ENCODE peak calls at places on chromosomes 4 and X, in five cellular contexts. One of them, this sample, is unnamed.

GRCh38 chr4:175435437-175435836 is 376.6 kb downstream of the GPM6A start:
- DNase-seq in mucosa of descending colon: no peak
- DNase-seq in GM12878: no peak
- DNase-seq in bronchial epithelial cell: no peak
- DNase-seq in choroid plexus epithelial cell: no peak
- DNase-seq in this sample: no peak

GRCh38 chr4:16289872-16290554 is 63.7 kb upstream of the TAPT1 start:
- DNase-seq in bronchial epithelial cell: peak
- DNase-seq in choroid plexus epithelial cell: peak
- DNase-seq in GM12878: no peak
- DNase-seq in mucosa of descending colon: no peak
- DNase-seq in this sample: peak

GRCh38 chrX:139739138-139739537 is 31.2 kb upstream of the MCF2 start:
- DNase-seq in GM12878: peak
- DNase-seq in bronchial epithelial cell: peak
- DNase-seq in choroid plexus epithelial cell: no peak
- DNase-seq in mucosa of descending colon: no peak
- DNase-seq in this sample: peak

GRCh38 chr4:158891256-158891655 is 122.4 kb downstream of the FNIP2 start:
- DNase-seq in choroid plexus epithelial cell: no peak
- DNase-seq in GM12878: no peak
- DNase-seq in mucosa of descending colon: no peak
- DNase-seq in bronchial epithelial cell: no peak
- DNase-seq in this sample: no peak

GRCh38 chr4:16443504-16444088 is 217.3 kb upstream of the TAPT1 start:
- DNase-seq in bronchial epithelial cell: peak
- DNase-seq in mucosa of descending colon: no peak
- DNase-seq in choroid plexus epithelial cell: peak
- DNase-seq in GM12878: no peak
- DNase-seq in this sample: peak

GRCh38 chr4:141890279-141890678 is 253.9 kb downstream of the IL15 start:
- DNase-seq in GM12878: no peak
- DNase-seq in mucosa of descending colon: no peak
- DNase-seq in bronchial epithelial cell: no peak
- DNase-seq in choroid plexus epithelial cell: peak
- DNase-seq in this sample: no peak

GRCh38 chr4:82097504-82097903 is 276.3 kb downstream of the HNRNPD start:
- DNase-seq in GM12878: no peak
- DNase-seq in choroid plexus epithelial cell: peak
- DNase-seq in bronchial epithelial cell: no peak
- DNase-seq in mucosa of descending colon: no peak
- DNase-seq in this sample: no peak

GRCh38 chr4:121168446-121168845 is 4.3 kb upstream of the TNIP3 start:
- DNase-seq in choroid plexus epithelial cell: no peak
- DNase-seq in GM12878: no peak
- DNase-seq in bronchial epithelial cell: no peak
- DNase-seq in mucosa of descending colon: no peak
- DNase-seq in this sample: no peak

GRCh38 chr4:70969076-70969475 is 24.4 kb upstream of the DCK start:
- DNase-seq in mucosa of descending colon: no peak
- DNase-seq in bronchial epithelial cell: peak
- DNase-seq in GM12878: no peak
- DNase-seq in choroid plexus epithelial cell: peak
- DNase-seq in this sample: no peak

GRCh38 chrX:644304-645023 is 13.9 kb downstream of the SHOX start:
- DNase-seq in choroid plexus epithelial cell: no peak
- DNase-seq in bronchial epithelial cell: no peak
- DNase-seq in GM12878: no peak
- DNase-seq in mucosa of descending colon: peak
- DNase-seq in this sample: no peak

GRCh38 chrX:95156566-95156965 is 1482.6 kb downstream of the FAM133A start:
- DNase-seq in bronchial epithelial cell: no peak
- DNase-seq in GM12878: no peak
- DNase-seq in choroid plexus epithelial cell: no peak
- DNase-seq in mucosa of descending colon: no peak
- DNase-seq in this sample: no peak

GRCh38 chr4:109383823-109384222 is 49.8 kb upstream of the SEC24B start:
- DNase-seq in choroid plexus epithelial cell: no peak
- DNase-seq in mucosa of descending colon: no peak
- DNase-seq in bronchial epithelial cell: no peak
- DNase-seq in GM12878: no peak
- DNase-seq in this sample: no peak

GRCh38 chr4:2689114-2689513 is 67.0 kb downstream of the TNIP2 start:
- DNase-seq in GM12878: no peak
- DNase-seq in choroid plexus epithelial cell: no peak
- DNase-seq in mucosa of descending colon: no peak
- DNase-seq in bronchial epithelial cell: no peak
- DNase-seq in this sample: peak

GRCh38 chrX:19747672-19748610 is 139.5 kb downstream of the SH3KBP1 start:
- DNase-seq in choroid plexus epithelial cell: no peak
- DNase-seq in bronchial epithelial cell: no peak
- DNase-seq in mucosa of descending colon: peak
- DNase-seq in GM12878: no peak
- DNase-seq in this sample: no peak

GRCh38 chrX:20623448-20623847 is 356.7 kb upstream of the RPS6KA3 start:
- DNase-seq in mucosa of descending colon: no peak
- DNase-seq in choroid plexus epithelial cell: no peak
- DNase-seq in bronchial epithelial cell: peak
- DNase-seq in GM12878: no peak
- DNase-seq in this sample: peak

GRCh38 chr4:118381902-118382301 is 29.1 kb upstream of the PRSS12 start:
- DNase-seq in mucosa of descending colon: no peak
- DNase-seq in choroid plexus epithelial cell: no peak
- DNase-seq in bronchial epithelial cell: no peak
- DNase-seq in GM12878: no peak
- DNase-seq in this sample: peak

GRCh38 chrX:22634081-22634480 is 361.4 kb downstream of the CBLL2 start:
- DNase-seq in mucosa of descending colon: no peak
- DNase-seq in GM12878: no peak
- DNase-seq in choroid plexus epithelial cell: peak
- DNase-seq in bronchial epithelial cell: no peak
- DNase-seq in this sample: peak

GRCh38 chr4:22412013-22412412 is 103.9 kb downstream of the ADGRA3 start:
- DNase-seq in choroid plexus epithelial cell: no peak
- DNase-seq in GM12878: no peak
- DNase-seq in bronchial epithelial cell: no peak
- DNase-seq in mucosa of descending colon: no peak
- DNase-seq in this sample: no peak

GRCh38 chr4:147011386-147011785 is 65.7 kb upstream of the TTC29 start:
- DNase-seq in mucosa of descending colon: no peak
- DNase-seq in GM12878: no peak
- DNase-seq in bronchial epithelial cell: no peak
- DNase-seq in choroid plexus epithelial cell: no peak
- DNase-seq in this sample: no peak

GRCh38 chr4:170374770-170375169 is 285.0 kb upstream of the AADAT start:
- DNase-seq in bronchial epithelial cell: peak
- DNase-seq in mucosa of descending colon: peak
- DNase-seq in choroid plexus epithelial cell: peak
- DNase-seq in GM12878: no peak
- DNase-seq in this sample: no peak

GRCh38 chr4:121408-122084 is 2.8 kb upstream of the ZNF718 start:
- DNase-seq in mucosa of descending colon: no peak
- DNase-seq in bronchial epithelial cell: no peak
- DNase-seq in choroid plexus epithelial cell: no peak
- DNase-seq in GM12878: no peak
- DNase-seq in this sample: no peak

GRCh38 chr4:52659016-52659721 is at the start of gene USP46:
- DNase-seq in mucosa of descending colon: peak
- DNase-seq in bronchial epithelial cell: peak
- DNase-seq in choroid plexus epithelial cell: peak
- DNase-seq in GM12878: no peak
- DNase-seq in this sample: peak

DNA sequence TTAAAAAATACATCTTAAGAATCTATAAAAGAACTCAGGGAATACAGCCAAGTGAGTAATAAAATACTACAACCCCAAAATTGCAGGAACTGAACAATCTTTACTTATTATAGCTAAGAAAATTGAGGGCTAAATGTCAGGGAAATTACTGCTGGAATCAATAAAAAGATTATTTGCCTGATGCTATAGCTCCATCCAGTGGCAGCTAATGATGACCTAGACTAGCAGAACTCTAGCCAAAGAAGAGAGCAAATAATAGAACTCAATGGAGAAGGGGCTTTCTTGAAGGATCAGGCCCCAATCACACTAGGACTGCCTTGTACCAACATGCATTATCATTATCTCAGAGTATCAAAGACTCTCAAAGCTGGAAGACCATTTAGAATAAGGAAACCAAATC is 85.0 kb upstream of the FAM241A start:
- DNase-seq in bronchial epithelial cell: peak
- DNase-seq in choroid plexus epithelial cell: peak
- DNase-seq in mucosa of descending colon: no peak
- DNase-seq in GM12878: no peak
- DNase-seq in this sample: peak
- TF ChIP-seq CTCF in bronchial epithelial cell: peak
- TF ChIP-seq CTCF in choroid plexus epithelial cell: peak
- TF ChIP-seq CTCF in mucosa of descending colon: no peak
- TF ChIP-seq CTCF in GM12878: peak
- TF ChIP-seq CTCF in this sample: peak

GRCh38 chr4:41880022-41880837 is 55.0 kb upstream of the TMEM33 start:
- DNase-seq in GM12878: no peak
- DNase-seq in mucosa of descending colon: no peak
- DNase-seq in bronchial epithelial cell: no peak
- DNase-seq in choroid plexus epithelial cell: no peak
- DNase-seq in this sample: no peak

GRCh38 chr4:41879552-41879951 is 55.7 kb upstream of the TMEM33 start:
- DNase-seq in mucosa of descending colon: no peak
- DNase-seq in GM12878: no peak
- DNase-seq in choroid plexus epithelial cell: no peak
- DNase-seq in bronchial epithelial cell: no peak
- DNase-seq in this sample: no peak

GRCh38 chr4:41882622-41883347 is 52.4 kb upstream of the TMEM33 start:
- DNase-seq in mucosa of descending colon: peak
- DNase-seq in choroid plexus epithelial cell: peak
- DNase-seq in GM12878: no peak
- DNase-seq in bronchial epithelial cell: peak
- DNase-seq in this sample: peak

GRCh38 chr4:41881931-41882621 is 53.2 kb upstream of the TMEM33 start:
- DNase-seq in GM12878: no peak
- DNase-seq in bronchial epithelial cell: no peak
- DNase-seq in mucosa of descending colon: no peak
- DNase-seq in choroid plexus epithelial cell: no peak
- DNase-seq in this sample: peak

GRCh38 chr4:41880840-41881831 is 54.1 kb upstream of the TMEM33 start:
- DNase-seq in GM12878: no peak
- DNase-seq in mucosa of descending colon: no peak
- DNase-seq in bronchial epithelial cell: no peak
- DNase-seq in choroid plexus epithelial cell: no peak
- DNase-seq in this sample: peak
- H3K4me3 ChIP-seq in GM12878: no peak
- H3K4me3 ChIP-seq in mucosa of descending colon: no peak
- H3K4me3 ChIP-seq in bronchial epithelial cell: no peak
- H3K4me3 ChIP-seq in choroid plexus epithelial cell: peak
- H3K4me3 ChIP-seq in this sample: peak

DNA sequence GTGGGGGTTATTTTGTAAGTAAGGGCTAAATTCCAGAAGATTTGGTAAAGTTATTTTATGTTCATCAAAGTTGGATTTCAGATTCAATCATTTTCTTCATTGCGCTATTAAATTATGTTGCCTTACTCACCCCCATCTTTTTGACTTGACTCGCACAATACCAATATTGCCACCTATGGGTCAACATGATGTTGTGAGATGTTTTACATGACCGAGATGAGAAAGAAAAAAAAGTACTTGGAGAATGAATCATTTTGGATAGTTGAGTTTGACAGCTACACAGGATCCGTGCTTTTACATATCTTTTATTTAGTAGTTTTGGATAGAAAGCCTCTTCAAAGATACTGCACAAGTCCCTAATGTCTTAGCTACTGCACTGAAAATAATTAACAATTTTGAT is 224.2 kb upstream of the EMCN start:
- DNase-seq in mucosa of descending colon: no peak
- DNase-seq in bronchial epithelial cell: peak
- DNase-seq in GM12878: no peak
- DNase-seq in choroid plexus epithelial cell: peak
- DNase-seq in this sample: peak
- TF ChIP-seq CTCF in mucosa of descending colon: no peak
- TF ChIP-seq CTCF in bronchial epithelial cell: peak
- TF ChIP-seq CTCF in GM12878: peak
- TF ChIP-seq CTCF in choroid plexus epithelial cell: peak
- TF ChIP-seq CTCF in this sample: peak

GRCh38 chrX:101552714-101553113 is 2.4 kb downstream of the ARMCX1 start:
- DNase-seq in mucosa of descending colon: no peak
- DNase-seq in bronchial epithelial cell: no peak
- DNase-seq in choroid plexus epithelial cell: no peak
- DNase-seq in GM12878: no peak
- DNase-seq in this sample: no peak

GRCh38 chrX:101550362-101550761 is at the start of gene ARMCX1:
- DNase-seq in GM12878: no peak
- DNase-seq in mucosa of descending colon: peak
- DNase-seq in choroid plexus epithelial cell: peak
- DNase-seq in bronchial epithelial cell: peak
- DNase-seq in this sample: peak

DNA sequence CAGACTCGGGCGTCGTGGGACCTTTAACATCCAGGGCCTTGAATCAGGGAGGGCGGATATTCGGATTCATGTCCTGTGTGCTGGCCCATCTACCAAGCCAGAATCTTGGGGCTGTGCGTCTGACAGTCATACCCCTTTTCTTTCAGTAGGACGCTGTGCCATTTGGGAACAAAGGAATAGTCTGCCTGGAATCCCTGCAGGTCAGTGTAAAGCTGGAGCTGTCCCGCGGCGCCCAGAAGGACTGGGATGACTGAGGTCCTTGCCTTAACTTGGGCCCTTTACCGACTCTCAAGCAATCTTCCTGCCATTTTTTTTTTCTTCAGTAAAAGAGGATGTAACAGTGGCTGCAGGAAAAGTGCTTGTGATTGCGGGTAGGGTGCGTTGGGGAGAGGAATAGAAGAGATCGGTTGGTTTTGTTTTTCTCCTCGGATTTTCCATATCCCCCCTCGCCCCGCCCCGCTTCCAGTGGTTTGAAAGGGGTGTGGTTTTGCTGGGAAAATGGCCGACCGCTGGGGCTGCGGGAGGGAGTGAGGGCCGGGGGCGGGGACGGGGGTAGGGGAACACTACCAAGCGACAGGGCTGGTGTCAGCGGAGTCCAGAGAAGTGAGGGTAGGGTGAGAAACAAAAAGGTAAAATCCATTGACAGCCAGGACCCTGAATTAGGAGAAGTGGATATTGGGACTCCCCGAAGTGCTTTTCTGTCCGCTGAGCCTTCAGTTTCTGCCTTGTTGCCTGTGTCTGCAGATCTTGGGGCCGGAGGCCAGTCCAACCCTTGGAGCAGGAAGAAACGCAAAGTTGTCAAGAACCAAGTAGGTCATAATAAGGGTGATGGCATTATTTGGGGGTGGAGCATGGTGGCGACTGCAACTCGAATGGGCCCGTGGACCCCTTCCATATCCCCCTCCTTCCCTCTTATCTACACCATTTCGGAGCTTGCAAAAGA is 749 bp downstream of the ARMCX1 start:
- DNase-seq in choroid plexus epithelial cell: peak
- DNase-seq in GM12878: no peak
- DNase-seq in mucosa of descending colon: peak
- DNase-seq in bronchial epithelial cell: peak
- DNase-seq in this sample: peak
- H3K4me3 ChIP-seq in choroid plexus epithelial cell: peak
- H3K4me3 ChIP-seq in GM12878: no peak
- H3K4me3 ChIP-seq in mucosa of descending colon: no peak
- H3K4me3 ChIP-seq in bronchial epithelial cell: peak
- H3K4me3 ChIP-seq in this sample: peak

This sample was measured in foreskin fibroblast.